ENCODE peak calls at places on chromosomes 7 and 10, in six cellular contexts. W is SW480, K is NCI-H748 treated with DMSO at 0.1 percent for 48 hours, T is amniotic stem cell, L is HT1080, C is caudate nucleus. R is an unnamed sample.

GRCh38 chr7:72925546-72926120 is 738 bp downstream of the POM121 start:
- DNase-seq in W (no peak), K (no peak), T (no peak), L (no peak), C (no peak), R (peak)

GRCh38 chr7:115679976-115680375 is 350.6 kb downstream of the TFEC start:
- DNase-seq in W (peak), K (no peak), T (no peak), L (peak), C (no peak), R (peak)

GRCh38 chr10:75202321-75203096 is 8.1 kb upstream of the VDAC2 start:
- DNase-seq in W (no peak), K (no peak), T (no peak), L (peak), C (no peak), R (no peak)

GRCh38 chr7:50446542-50446960 is 3.6 kb downstream of the FIGNL1 start:
- DNase-seq in W (peak), K (no peak), T (no peak), L (peak), C (no peak), R (no peak)

GRCh38 chr10:59181668-59182067 is 5.2 kb downstream of the PHYHIPL start:
- DNase-seq in W (peak), K (peak), T (peak), L (peak), C (peak), R (peak)

GRCh38 chr10:108003061-108003460 is 838.6 kb upstream of the SORCS1 start:
- DNase-seq in W (no peak), K (no peak), T (no peak), L (no peak), C (no peak), R (no peak)

GRCh38 chr10:90635111-90635798 is 222.6 kb downstream of the HTR7 start:
- DNase-seq in W (no peak), K (no peak), T (no peak), L (no peak), C (no peak), R (no peak)

GRCh38 chr7:96228760-96229159 is 93.1 kb downstream of the SLC25A13 start:
- DNase-seq in W (no peak), K (no peak), T (no peak), L (no peak), C (no peak), R (no peak)

GRCh38 chr10:128932071-128932820 is 534.8 kb upstream of the MGMT start:
- DNase-seq in W (no peak), K (no peak), T (no peak), L (no peak), C (no peak), R (no peak)

GRCh38 chr7:18400726-18401125 is 94.8 kb upstream of the HDAC9 start:
- DNase-seq in W (no peak), K (no peak), T (no peak), L (no peak), C (no peak), R (no peak)

GRCh38 chr10:117163061-117163953 is 25.2 kb upstream of the VAX1 start:
- DNase-seq in W (no peak), K (no peak), T (no peak), L (no peak), C (no peak), R (no peak)

GRCh38 chr7:149780056-149780455 is 6.7 kb upstream of the ZNF467 start:
- DNase-seq in W (no peak), K (no peak), T (no peak), L (no peak), C (no peak), R (no peak)

GRCh38 chr10:54703086-54703485 is 97.9 kb downstream of the PCDH15 start:
- DNase-seq in W (no peak), K (no peak), T (no peak), L (peak), C (no peak), R (no peak)

GRCh38 chr10:124737708-124738107 is 6.5 kb downstream of the FAM53B start:
- DNase-seq in W (no peak), K (no peak), T (no peak), L (no peak), C (no peak), R (no peak)

GRCh38 chr10:97490592-97490991 is 7.6 kb downstream of the MMS19 start:
- DNase-seq in W (no peak), K (no peak), T (no peak), L (no peak), C (peak), R (no peak)

GRCh38 chr10:132100556-132101349 is 35.0 kb downstream of the JAKMIP3 start:
- DNase-seq in W (no peak), K (no peak), T (no peak), L (no peak), C (no peak), R (no peak)

GRCh38 chr10:11304906-11305585 is 287.4 kb downstream of the CELF2 start:
- DNase-seq in W (no peak), K (no peak), T (no peak), L (no peak), C (no peak), R (no peak)

GRCh38 chr7:2870471-2870941 is 26.4 kb upstream of the GNA12 start:
- DNase-seq in W (peak), K (no peak), T (no peak), L (peak), C (no peak), R (peak)

GRCh38 chr7:69893915-69894314 is 295.6 kb downstream of the AUTS2 start:
- DNase-seq in W (no peak), K (peak), T (no peak), L (peak), C (no peak), R (peak)

GRCh38 chr10:122173337-122173736 is 97.8 kb upstream of the BTBD16 start:
- DNase-seq in W (no peak), K (no peak), T (no peak), L (no peak), C (no peak), R (no peak)

GRCh38 chr10:44063686-44064085 is 321.2 kb downstream of the CXCL12 start:
- DNase-seq in W (no peak), K (no peak), T (no peak), L (no peak), C (no peak), R (no peak)

GRCh38 chr10:740936-741431 is 51.5 kb upstream of the DIP2C start:
- DNase-seq in W (no peak), K (no peak), T (no peak), L (no peak), C (no peak), R (no peak)

GRCh38 chr7:93835684-93836083 is 54.9 kb downstream of the TFPI2 start:
- DNase-seq in W (no peak), K (no peak), T (no peak), L (no peak), C (no peak), R (no peak)

GRCh38 chr7:85554294-85554877 is 367.5 kb upstream of the SEMA3D start:
- DNase-seq in W (peak), K (peak), T (peak), L (peak), C (no peak), R (peak)

GRCh38 chr7:70694357-70694908 is 437.5 kb upstream of the GALNT17 start:
- DNase-seq in W (peak), K (no peak), T (no peak), L (peak), C (no peak), R (no peak)

GRCh38 chr7:87702326-87702725 is 74.1 kb downstream of the RUNDC3B start:
- DNase-seq in W (no peak), K (no peak), T (peak), L (peak), C (no peak), R (no peak)

GRCh38 chr10:3779146-3779707 is 5.8 kb downstream of the KLF6 start:
- DNase-seq in W (no peak), K (no peak), T (no peak), L (peak), C (no peak), R (no peak)

GRCh38 chr7:12647364-12648219 is 39.8 kb upstream of the ARL4A start:
- DNase-seq in W (peak), K (no peak), T (peak), L (peak), C (no peak), R (no peak)

GRCh38 chr7:74452748-74453320 is 872 bp upstream of the GTF2IRD1 start:
- DNase-seq in W (peak), K (no peak), T (no peak), L (peak), C (no peak), R (peak)

GRCh38 chr7:143299346-143299745 is 11.2 kb downstream of the CASP2 start:
- DNase-seq in W (no peak), K (no peak), T (no peak), L (no peak), C (no peak), R (no peak)

GRCh38 chr7:121016976-121017375 is 28.5 kb downstream of the CPED1 start:
- DNase-seq in W (no peak), K (no peak), T (peak), L (no peak), C (no peak), R (no peak)

GRCh38 chr10:78316451-78316931 is 282.8 kb downstream of the RPS24 start:
- DNase-seq in W (no peak), K (no peak), T (no peak), L (no peak), C (peak), R (no peak)

GRCh38 chr10:92279297-92279696 is 11.6 kb downstream of the CPEB3 start:
- DNase-seq in W (no peak), K (no peak), T (no peak), L (no peak), C (no peak), R (no peak)

GRCh38 chr7:85464042-85464651 is 277.3 kb upstream of the SEMA3D start:
- DNase-seq in W (peak), K (no peak), T (no peak), L (peak), C (no peak), R (no peak)

GRCh38 chr7:155709453-155709852 is 65.0 kb downstream of the RBM33 start:
- DNase-seq in W (peak), K (no peak), T (no peak), L (no peak), C (no peak), R (no peak)